ENCODE peak calls at places on chromosome 17, in ten cellular contexts. H, S, D, J, R, P, Y, K, Z and M are unnamed samples.
A peak's percentile ranks its signal among the peaks of the same experiment; 100 is the strongest.

GRCh38 chr17:50087246-50087911 is 7.8 kb upstream of the PDK2 start:
- DNase-seq in Z (peak; percentile 79), Y (peak; percentile 89), J (peak; percentile 74), K (peak; percentile 60), S (peak; percentile 91), R (peak; percentile 64), D (peak; percentile 74), H (peak; percentile 81), P (peak; percentile 66), M (peak; percentile 65)

GRCh38 chr17:39903158-39903884 is 15.1 kb downstream of the GSDMB start:
- DNase-seq in S (peak; percentile 66), J (no peak), P (no peak), H (no peak), Z (no peak), K (no peak), Y (no peak), D (peak; percentile 78), R (no peak), M (no peak)

GRCh38 chr17:62614142-62614541 is 13.3 kb upstream of the MRC2 start:
- DNase-seq in J (no peak), Y (no peak), S (no peak), P (no peak), D (peak; percentile 94), H (no peak), Z (no peak), R (no peak), K (no peak), M (no peak)

GRCh38 chr17:10396529-10397163 is 23.8 kb upstream of the MYH13 start:
- DNase-seq in R (no peak), Y (no peak), J (no peak), S (no peak), K (no peak), Z (no peak), D (no peak), P (no peak), H (no peak), M (no peak)

GRCh38 chr17:72120878-72121163 is at the start of gene SOX9:
- DNase-seq in Y (peak; percentile 89), J (peak; percentile 89), D (peak; percentile 81), H (peak; percentile 90), P (peak; percentile 92), Z (no peak), K (peak; percentile 91), S (peak; percentile 94), R (peak; percentile 97), M (no peak)

GRCh38 chr17:3049705-3050295 is 13.6 kb downstream of the OR1D5 start:
- DNase-seq in R (no peak), P (no peak), K (no peak), Y (no peak), H (no peak), J (no peak), S (no peak), Z (no peak), D (peak; percentile 25), M (no peak)

GRCh38 chr17:14903810-14904209 is 361.3 kb downstream of the PMP22 start:
- DNase-seq in K (no peak), Z (no peak), H (no peak), P (no peak), D (no peak), Y (no peak), R (no peak), S (no peak), J (no peak), M (no peak)

GRCh38 chr17:75244133-75244866 is 17.1 kb downstream of the GGA3 start:
- DNase-seq in J (no peak), Y (no peak), S (no peak), H (no peak), Z (no peak), P (no peak), D (no peak), K (no peak), R (no peak), M (no peak)

GRCh38 chr17:55237268-55237667 is 27.5 kb upstream of the HLF start:
- DNase-seq in D (peak; percentile 1), K (no peak), R (no peak), H (no peak), J (no peak), Z (no peak), S (no peak), Y (no peak), P (no peak), M (no peak)

GRCh38 chr17:78471635-78472034 is 93.2 kb downstream of the PGS1 start:
- DNase-seq in R (no peak), P (no peak), J (no peak), D (no peak), Y (no peak), H (no peak), K (no peak), Z (no peak), S (no peak), M (no peak)

GRCh38 chr17:40471856-40472732 is 28.8 kb downstream of the IGFBP4 start:
- DNase-seq in Z (no peak), K (no peak), R (no peak), P (no peak), D (no peak), Y (no peak), H (no peak), J (no peak), S (no peak), M (no peak)

GRCh38 chr17:74568116-74568873 is 986 bp upstream of the CD300H start:
- DNase-seq in D (no peak), Y (no peak), P (no peak), R (no peak), Z (no peak), J (no peak), K (no peak), H (no peak), S (no peak), M (no peak)

GRCh38 chr17:32783602-32784001 is 93.3 kb downstream of the MYO1D start:
- DNase-seq in Y (no peak), S (no peak), R (no peak), D (peak; percentile 76), H (no peak), K (no peak), J (no peak), P (no peak), Z (no peak), M (no peak)

GRCh38 chr17:28247671-28248556 is 71.1 kb upstream of the TMEM97 start:
- DNase-seq in Y (peak; percentile 43), Z (no peak), D (no peak), J (no peak), R (no peak), K (no peak), S (no peak), H (no peak), P (no peak), M (no peak)

GRCh38 chr17:7711356-7711755 is 6.2 kb upstream of the DNAH2 start:
- DNase-seq in H (no peak), K (no peak), R (no peak), S (no peak), Z (no peak), P (no peak), J (no peak), Y (peak; percentile 54), D (no peak), M (no peak)

DNA sequence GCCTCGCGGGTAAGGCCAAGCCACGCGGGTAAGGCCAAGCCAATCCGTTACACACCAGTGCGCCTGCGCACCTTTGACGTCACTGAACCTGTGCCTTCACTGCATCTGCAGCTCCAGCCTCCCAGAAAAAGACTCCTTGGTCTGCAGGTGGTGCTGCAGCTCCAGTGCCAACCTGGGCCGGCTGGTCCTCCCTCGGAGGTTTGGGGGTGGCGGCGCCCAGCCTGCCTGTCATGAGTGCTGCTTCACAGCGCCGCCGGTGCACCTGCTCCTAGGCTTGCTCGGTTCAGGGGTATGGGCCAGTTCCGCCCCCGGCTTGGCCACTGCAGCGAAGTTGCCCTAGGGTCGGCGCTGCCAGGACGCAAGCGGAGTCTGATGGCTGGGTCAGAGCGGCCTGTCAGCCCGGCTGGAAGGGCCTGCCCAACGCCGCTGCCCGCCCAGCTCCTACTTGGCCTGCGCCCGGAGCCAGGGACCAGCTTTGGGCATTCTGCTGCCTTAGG is 146.6 kb downstream of the USP22 start:
- DNase-seq in P (peak; percentile 51), S (no peak), Z (peak; percentile 42), H (no peak), K (no peak), J (no peak), R (no peak), Y (no peak), D (peak; percentile 8), M (no peak)
- TF ChIP-seq CTCF in P (no peak), S (no peak), Z (peak; percentile 45), H (no peak), K (no peak), J (no peak), R (no peak), Y (no peak), D (peak; percentile 8), M (no peak)

DNA sequence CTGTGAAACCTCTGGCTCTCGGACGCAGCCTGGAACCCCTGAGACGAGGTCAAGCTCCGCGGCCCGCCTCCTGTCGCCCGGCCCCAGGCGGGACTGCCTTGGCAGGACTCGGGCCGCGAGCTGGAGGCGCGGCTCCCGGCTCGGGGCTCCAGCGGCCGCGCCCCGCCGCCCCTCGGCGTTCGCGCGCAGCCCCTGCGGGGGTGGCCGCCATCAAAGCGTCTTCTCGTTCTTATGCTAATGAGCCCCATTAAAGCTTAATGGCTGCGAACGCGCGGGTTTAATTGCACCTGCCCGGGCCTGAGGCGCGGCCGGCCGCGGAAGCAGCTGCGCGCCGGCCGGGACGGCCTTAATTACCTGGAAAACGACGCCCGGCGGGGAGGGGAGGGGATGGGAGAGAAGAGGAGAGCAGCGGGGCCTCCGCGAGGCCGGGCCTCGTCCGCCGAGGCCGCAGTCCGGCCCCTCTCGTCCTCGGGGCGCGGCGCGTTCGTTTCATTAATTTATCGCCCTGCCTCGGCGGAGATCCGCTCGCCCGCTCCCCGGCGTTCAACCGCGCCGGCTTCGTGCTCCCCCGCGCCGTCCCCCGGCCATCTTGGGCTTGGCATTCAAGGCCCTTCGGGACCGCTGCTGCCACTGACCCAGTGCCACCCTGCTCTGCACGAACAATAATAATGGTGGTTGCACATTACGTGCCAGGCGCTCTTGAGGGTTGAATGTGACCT is 19.2 kb downstream of the RAI1 start:
- DNase-seq in P (no peak), Y (peak; percentile 83), K (no peak), H (no peak), R (no peak), J (no peak), Z (no peak), S (no peak), D (no peak), M (no peak)
- TF ChIP-seq CTCF in P (no peak), Y (no peak), K (no peak), H (no peak), R (no peak), J (no peak), Z (no peak), S (no peak), D (no peak), M (no peak)

GRCh38 chr17:57672205-57672632 is 72.9 kb downstream of the CCDC182 start:
- DNase-seq in J (no peak), Y (no peak), R (peak; percentile 72), K (no peak), Z (no peak), H (no peak), S (no peak), P (no peak), D (peak; percentile 66), M (no peak)
- TF ChIP-seq CTCF in J (no peak), Y (peak; percentile 10), R (no peak), K (no peak), Z (no peak), H (no peak), S (no peak), P (no peak), D (no peak), M (no peak)

DNA sequence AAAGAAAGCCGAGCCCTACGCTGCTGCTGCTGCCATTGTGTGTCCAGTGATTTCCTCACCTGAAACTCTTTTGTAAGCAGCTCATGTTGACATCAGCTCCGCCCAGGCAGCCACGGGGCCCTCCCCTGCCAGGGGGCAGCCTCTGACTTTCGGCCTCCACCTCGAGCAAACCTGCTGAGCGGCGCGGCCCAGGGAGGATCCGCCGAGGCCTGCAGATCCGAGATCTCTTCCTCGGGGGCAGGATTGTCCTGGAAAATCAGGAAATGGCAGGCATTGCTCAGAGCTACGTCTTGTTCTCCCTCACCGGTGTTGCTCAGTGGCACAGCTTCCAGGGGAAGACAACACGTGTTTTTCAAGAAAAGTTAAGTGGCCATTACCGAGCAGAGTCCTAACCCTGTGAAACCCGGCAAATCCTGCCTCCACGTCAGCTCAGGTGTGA is 35.6 kb upstream of the ZNF750 start:
- DNase-seq in D (no peak), K (no peak), J (no peak), Z (no peak), P (peak; percentile 74), S (no peak), H (peak; percentile 93), R (peak; percentile 79), Y (peak; percentile 71), M (no peak)
- TF ChIP-seq CTCF in D (no peak), K (no peak), J (no peak), Z (no peak), P (no peak), S (no peak), H (no peak), R (no peak), Y (no peak), M (no peak)